ENCODE peak calls at places on chromosome 7, in seven cellular contexts. N is activated CD4-positive, alpha-beta T cell treated with anti-CD3 and anti-CD28 coated beads, Interleukin-2, amount 50 U/mL, for 48 hours; A is GOT3; I is upper lobe of right lung; X is NCI-H774; G is ELR; F is epithelial cell of esophagus. M is an unnamed sample.

GRCh38 chr7:69934475-69934903 is 336.2 kb downstream of the AUTS2 start:
- DNase-seq in N (no peak), A (no peak), I (no peak), X (peak; percentile 17), G (no peak), F (no peak), M (no peak)

GRCh38 chr7:21063106-21063505 is 276.4 kb upstream of the SP8 start:
- DNase-seq in N (no peak), A (no peak), I (no peak), X (no peak), G (no peak), F (no peak), M (no peak)

GRCh38 chr7:69808401-69808800 is 210.1 kb downstream of the AUTS2 start:
- DNase-seq in N (no peak), A (no peak), I (no peak), X (no peak), G (no peak), F (no peak), M (no peak)

GRCh38 chr7:95642173-95642572 is 45.9 kb upstream of the PDK4 start:
- DNase-seq in N (no peak), A (no peak), I (no peak), X (no peak), G (no peak), F (peak; percentile 7), M (no peak)

GRCh38 chr7:118245267-118246040 is 20.9 kb downstream of the ANKRD7 start:
- DNase-seq in N (no peak), A (no peak), I (no peak), X (no peak), G (no peak), F (no peak), M (no peak)

GRCh38 chr7:44278451-44279161 is 46.8 kb downstream of the CAMK2B start:
- DNase-seq in N (no peak), A (no peak), I (peak; percentile 58), X (no peak), G (no peak), F (no peak), M (no peak)

GRCh38 chr7:105587899-105588690 is 6.8 kb upstream of the EFCAB10 start:
- DNase-seq in N (no peak), A (no peak), I (no peak), X (no peak), G (peak; percentile 27), F (no peak), M (no peak)

GRCh38 chr7:117323877-117324699 is 1.2 kb upstream of the WNT2 start:
- DNase-seq in N (no peak), A (no peak), I (peak; percentile 78), X (no peak), G (peak; percentile 37), F (peak; percentile 23), M (no peak)

GRCh38 chr7:97215556-97215955 is 98.1 kb downstream of the SDHAF3 start:
- DNase-seq in N (no peak), A (no peak), I (no peak), X (peak; percentile 22), G (no peak), F (peak; percentile 51), M (no peak)

GRCh38 chr7:1938788-1939433 is 268.8 kb downstream of the ELFN1 start:
- DNase-seq in N (no peak), A (no peak), I (no peak), X (no peak), G (no peak), F (no peak), M (no peak)

GRCh38 chr7:128783143-128783799 is 7.7 kb upstream of the OPN1SW start:
- DNase-seq in N (peak; percentile 14), A (peak; percentile 52), I (no peak), X (peak; percentile 10), G (peak; percentile 70), F (peak; percentile 57), M (no peak)

GRCh38 chr7:98869374-98870070 is at the start of gene TMEM130:
- DNase-seq in N (no peak), A (no peak), I (peak; percentile 63), X (no peak), G (no peak), F (no peak), M (no peak)

GRCh38 chr7:100578246-100579183 is 4.8 kb upstream of the SAP25 start:
- DNase-seq in N (no peak), A (no peak), I (peak; percentile 51), X (no peak), G (no peak), F (no peak), M (no peak)

GRCh38 chr7:157406971-157407370 is 70.2 kb downstream of the DNAJB6 start:
- DNase-seq in N (no peak), A (no peak), I (peak; percentile 53), X (no peak), G (no peak), F (no peak), M (no peak)

GRCh38 chr7:98643232-98643985 is 26.3 kb downstream of the NPTX2 start:
- DNase-seq in N (no peak), A (no peak), I (peak; percentile 46), X (no peak), G (no peak), F (no peak), M (no peak)

GRCh38 chr7:79787623-79788022 is 334.2 kb upstream of the MAGI2 start:
- DNase-seq in N (no peak), A (no peak), I (no peak), X (no peak), G (no peak), F (no peak), M (no peak)